ENCODE peak calls at places on chromosome 1, in ten cellular contexts. Z is DMS53; W is mucosa of descending colon; H is lung; A is small intestine; G is GM18507; K is hippocampal formation; Y is stimulated activated CD4-positive, alpha-beta T cell treated with anti-CD3 and anti-CD28 coated beads, Interleukin-4, amount 100 ng/mL, for 48 hours; U is memory B cell; N is cardiac muscle cell. X is an unnamed sample.

GRCh38 chr1:230105754-230106625 is 39.0 kb downstream of the GALNT2 start:
- DNase-seq in Z (no peak), H (peak; percentile 49), K (no peak), N (no peak), A (peak; percentile 94), W (no peak), Y (no peak), G (peak; percentile 53), U (no peak), X (no peak)

GRCh38 chr1:200891774-200892157 is 2.9 kb upstream of the INAVA start:
- DNase-seq in N (peak; percentile 24), Y (no peak), A (peak; percentile 66), U (no peak), Z (peak; percentile 60), W (peak; percentile 59), H (no peak), G (no peak), K (no peak), X (no peak)

GRCh38 chr1:117101334-117101733 is 20.2 kb downstream of the TRIM45 start:
- DNase-seq in W (no peak), Y (no peak), A (no peak), K (no peak), U (no peak), G (no peak), H (no peak), N (no peak), Z (no peak), X (no peak)

GRCh38 chr1:218760601-218761570 is 412.8 kb upstream of the LYPLAL1 start:
- DNase-seq in N (no peak), U (no peak), W (no peak), Z (no peak), G (no peak), Y (no peak), A (no peak), H (no peak), K (no peak), X (no peak)

GRCh38 chr1:44300882-44301281 is 54.2 kb downstream of the ERI3 start:
- DNase-seq in H (no peak), K (no peak), G (no peak), U (no peak), Z (no peak), Y (no peak), N (no peak), A (no peak), W (no peak), X (no peak)

GRCh38 chr1:29245876-29246275 is 9.6 kb downstream of the PTPRU start:
- DNase-seq in K (peak; percentile 22), Z (peak; percentile 42), W (peak; percentile 69), N (no peak), Y (no peak), G (no peak), A (peak; percentile 17), U (no peak), H (no peak), X (no peak)

GRCh38 chr1:182781849-182782586 is 7.6 kb upstream of the NPL start:
- DNase-seq in U (peak; percentile 62), H (peak; percentile 66), K (peak; percentile 58), N (peak; percentile 81), Y (peak; percentile 61), Z (peak; percentile 80), W (peak; percentile 73), G (peak; percentile 23), A (peak; percentile 71), X (peak; percentile 45)

GRCh38 chr1:16459503-16459902 is 19.0 kb downstream of the NECAP2 start:
- DNase-seq in G (no peak), Y (no peak), Z (no peak), W (no peak), H (no peak), U (no peak), K (peak; percentile 21), A (no peak), N (no peak), X (no peak)

GRCh38 chr1:203598736-203599135 is 27.9 kb upstream of the ATP2B4 start:
- DNase-seq in G (no peak), U (no peak), H (no peak), K (no peak), Z (no peak), W (no peak), A (no peak), Y (no peak), N (no peak), X (no peak)